ENCODE peak calls at places on chromosomes 7 and 10, in nine cellular contexts. X, Q, G, J, M, A, V, S and I are unnamed samples. For H3K4me1, the result is how much of the 10 kb centered on the place peaks cover.

GRCh38 chr7:76318488-76319353 is 16.2 kb downstream of the HSPB1 start:
- DNase-seq in X (peak), Q (peak), V (peak), S (peak), J (peak), G (peak), M (no peak), A (peak), I (peak)

GRCh38 chr10:58638406-58638805 is 125.7 kb downstream of the BICC1 start:
- DNase-seq in G (no peak), X (no peak), V (no peak), S (no peak), J (no peak), Q (no peak), M (no peak), A (no peak), I (no peak)

GRCh38 chr7:130673066-130673465 is 4.5 kb upstream of the COPG2 start:
- DNase-seq in G (no peak), J (no peak), M (no peak), A (no peak), S (no peak), X (no peak), V (no peak), Q (no peak), I (no peak)

GRCh38 chr7:68678196-68678595 is 920.1 kb upstream of the AUTS2 start:
- DNase-seq in V (no peak), X (no peak), A (no peak), S (no peak), Q (no peak), G (no peak), J (no peak), M (no peak), I (no peak)

GRCh38 chr10:86364551-86365345 is 1.8 kb downstream of the GRID1 start:
- DNase-seq in G (no peak), S (no peak), X (peak), J (no peak), A (no peak), Q (peak), M (peak), V (peak), I (peak)

GRCh38 chr10:77844177-77844576 is 82.4 kb downstream of the DLG5 start:
- DNase-seq in Q (no peak), X (no peak), G (no peak), J (no peak), A (no peak), S (no peak), M (no peak), V (no peak), I (peak)

GRCh38 chr10:102712089-102712488 is 2.1 kb downstream of the ARL3 start:
- DNase-seq in Q (no peak), V (no peak), J (no peak), S (no peak), M (no peak), G (no peak), A (no peak), X (no peak), I (no peak)

GRCh38 chr10:16527452-16527851 is 5.8 kb upstream of the C1QL3 start:
- DNase-seq in Q (no peak), A (no peak), X (no peak), J (no peak), M (no peak), V (no peak), S (no peak), G (no peak), I (no peak)

GRCh38 chr7:68888971-68889385 is 709.3 kb upstream of the AUTS2 start:
- DNase-seq in S (no peak), J (no peak), M (no peak), G (no peak), X (peak), V (no peak), Q (no peak), A (no peak), I (no peak)

GRCh38 chr7:69847921-69848612 is 249.8 kb downstream of the AUTS2 start:
- DNase-seq in Q (no peak), J (no peak), X (no peak), S (no peak), A (no peak), M (no peak), V (no peak), G (no peak), I (no peak)

GRCh38 chr10:117170244-117170643 is 27.0 kb upstream of the KCNK18 start:
- DNase-seq in A (no peak), G (no peak), J (no peak), X (no peak), M (no peak), S (no peak), Q (no peak), V (peak), I (no peak)

GRCh38 chr10:102231357-102232318 is 5.5 kb downstream of the ELOVL3 start:
- DNase-seq in Q (no peak), G (peak), S (peak), J (peak), V (peak), A (peak), M (no peak), X (peak), I (no peak)

GRCh38 chr10:130137077-130137448 is 872 bp downstream of the GLRX3 start:
- DNase-seq in J (peak), A (no peak), Q (no peak), G (no peak), X (no peak), M (no peak), V (no peak), S (no peak), I (no peak)

GRCh38 chr7:134315679-134316538 is 821 bp downstream of the SLC35B4 start:
- DNase-seq in V (no peak), J (peak), M (no peak), Q (no peak), A (no peak), G (no peak), S (no peak), X (no peak), I (no peak)

GRCh38 chr7:34041716-34042115 is 136.4 kb downstream of the BMPER start:
- DNase-seq in A (no peak), V (no peak), M (no peak), S (no peak), J (no peak), X (no peak), Q (no peak), G (no peak), I (no peak)

GRCh38 chr10:47456794-47457527 is 27.0 kb downstream of the ANXA8 start:
- DNase-seq in X (no peak), Q (no peak), V (no peak), A (no peak), M (no peak), G (peak), J (no peak), S (no peak), I (no peak)

GRCh38 chr7:19621740-19622139 is 87.1 kb downstream of the POLR1F start:
- DNase-seq in Q (no peak), J (peak), G (no peak), X (no peak), M (no peak), A (no peak), S (no peak), V (no peak), I (no peak)

GRCh38 chr10:67884842-67885680 is 605 bp downstream of the SIRT1 start:
- DNase-seq in X (peak), J (peak), M (peak), S (peak), Q (peak), V (peak), A (peak), G (peak), I (peak)

GRCh38 chr7:95470452-95470851 is 15.3 kb upstream of the ASB4 start:
- DNase-seq in J (peak), G (no peak), A (no peak), V (no peak), X (no peak), M (no peak), S (no peak), Q (no peak), I (no peak)

GRCh38 chr10:43395571-43396060 is 13.4 kb downstream of the HNRNPF start:
- DNase-seq in Q (no peak), A (no peak), X (peak), S (no peak), V (no peak), G (no peak), J (no peak), M (no peak), I (peak)

GRCh38 chr10:80272793-80273522 is 16.5 kb downstream of the MAT1A start:
- DNase-seq in J (no peak), G (no peak), S (peak), A (no peak), M (no peak), V (peak), Q (no peak), X (no peak), I (no peak)

GRCh38 chr7:15245801-15246200 is 316.0 kb downstream of the AGMO start:
- DNase-seq in X (no peak), J (no peak), M (no peak), S (no peak), Q (no peak), A (no peak), G (no peak), V (no peak), I (no peak)

GRCh38 chr7:7870590-7870989 is 98.0 kb upstream of the GLCCI1 start:
- DNase-seq in M (no peak), A (no peak), V (no peak), X (no peak), S (no peak), J (no peak), G (no peak), Q (no peak), I (no peak)

GRCh38 chr7:137634356-137634755 is 212.4 kb downstream of the DGKI start:
- DNase-seq in G (no peak), Q (no peak), X (no peak), M (no peak), A (no peak), J (peak), V (no peak), S (no peak), I (no peak)

GRCh38 chr7:33076737-33077136 is 14.2 kb upstream of the NT5C3A start:
- DNase-seq in V (no peak), G (no peak), M (no peak), Q (no peak), X (no peak), A (no peak), J (peak), S (no peak), I (no peak)

GRCh38 chr10:75542902-75543301 is 111.5 kb downstream of the LRMDA start:
- DNase-seq in X (peak), M (no peak), G (no peak), A (no peak), V (peak), J (no peak), Q (peak), S (no peak), I (peak)

GRCh38 chr7:82562716-82563404 is 119.3 kb upstream of the CACNA2D1 start:
- DNase-seq in Q (no peak), S (no peak), G (no peak), M (no peak), J (no peak), V (no peak), X (no peak), A (no peak), I (no peak)

GRCh38 chr7:11155883-11156282 is 182.2 kb downstream of the PHF14 start:
- DNase-seq in Q (no peak), A (no peak), G (no peak), J (no peak), V (no peak), S (no peak), X (no peak), M (no peak), I (no peak)

GRCh38 chr7:132090444-132090843 is 485.8 kb downstream of the PLXNA4 start:
- DNase-seq in M (no peak), S (no peak), G (no peak), X (no peak), V (no peak), Q (no peak), J (no peak), A (no peak), I (no peak)

DNA sequence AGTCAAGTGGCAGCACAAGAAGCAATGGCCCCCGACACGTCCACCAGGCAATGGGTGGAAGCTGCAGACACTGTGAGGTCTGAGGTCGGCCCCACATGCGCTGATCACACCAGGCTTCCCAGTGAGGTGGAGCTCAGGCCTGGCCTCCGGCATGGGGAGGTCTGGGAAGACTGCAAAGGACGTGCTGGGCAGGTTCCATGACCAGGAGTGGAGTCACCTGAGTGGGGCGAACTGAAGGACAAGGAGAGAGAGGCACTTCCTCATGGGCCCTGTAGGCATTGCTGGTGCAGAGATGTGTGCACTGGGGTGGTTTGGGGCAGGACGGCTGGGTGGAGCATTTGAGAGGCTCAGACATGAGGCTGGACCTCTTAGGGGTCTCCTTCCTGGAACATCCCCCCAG is 35.1 kb downstream of the C10orf120 start:
- DNase-seq in J (no peak), X (no peak), Q (no peak), M (no peak), A (no peak), S (no peak), V (no peak), G (no peak), I (no peak)
- H3K4me3 ChIP-seq in J (no peak), X (no peak), Q (no peak), M (no peak), A (no peak), S (no peak), V (no peak), G (no peak), I (no peak)

GRCh38 chr10:73911553-73912004 is 647 bp downstream of the PLAU start:
- DNase-seq in X (no peak), J (peak), Q (no peak), A (no peak), G (no peak), M (no peak), V (no peak), S (no peak), I (no peak)
- TF ChIP-seq CTCF in X (no peak), J (no peak), Q (no peak), A (no peak), G (no peak), M (no peak), V (peak), S (no peak), I (no peak)

GRCh38 chr7:123140561-123140960 is 59.2 kb downstream of the SLC13A1 start:
- DNase-seq in Q (no peak), A (no peak), S (no peak), V (no peak), J (no peak), X (no peak), G (no peak), M (no peak), I (no peak)

GRCh38 chr7:123148813-123149212 is 51.0 kb downstream of the SLC13A1 start:
- DNase-seq in G (no peak), Q (no peak), V (no peak), A (no peak), S (no peak), X (no peak), J (peak), M (no peak), I (no peak)

GRCh38 chr7:123143206-123143605 is 56.6 kb downstream of the SLC13A1 start:
- DNase-seq in M (no peak), A (no peak), J (no peak), X (no peak), V (no peak), G (no peak), S (no peak), Q (no peak), I (no peak)
- H3K4me1 ChIP-seq in M (under half), A (under half), J (under half), X (under half), V (under half), G (under half), S (under half), Q (under half), I (under half)

DNA sequence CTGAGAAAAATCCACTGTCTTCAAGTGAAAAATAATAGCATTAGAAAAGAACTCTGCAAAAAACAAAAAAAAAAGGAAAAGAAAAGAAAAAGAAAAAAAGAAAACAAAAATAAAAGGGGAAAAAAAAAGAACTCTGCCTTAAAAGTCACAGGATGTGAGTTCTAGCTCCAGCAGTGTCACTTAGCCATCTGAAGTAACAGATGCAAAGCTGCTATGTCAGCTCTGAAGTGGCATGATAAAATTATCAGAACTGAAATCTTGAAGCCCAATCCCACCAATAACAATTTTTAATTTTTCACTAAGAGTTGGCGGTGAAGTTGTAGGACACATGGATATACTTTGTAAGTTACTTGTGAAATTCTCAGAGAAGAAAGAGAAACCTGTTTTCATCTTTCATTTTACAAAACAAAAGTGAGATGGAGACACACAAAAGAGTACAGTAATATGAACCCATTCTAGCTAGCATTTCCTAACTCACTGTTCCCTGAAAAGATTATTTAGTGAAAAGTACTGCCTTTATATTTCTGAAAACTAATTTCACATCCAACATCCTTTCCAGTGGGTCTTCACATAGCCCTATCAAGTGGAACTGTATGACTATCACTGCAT is 103.5 kb downstream of the ELAPOR2 start:
- DNase-seq in M (no peak), J (no peak), G (no peak), X (no peak), Q (no peak), S (no peak), V (no peak), A (no peak), I (no peak)
- H3K4me3 ChIP-seq in M (no peak), J (no peak), G (no peak), X (no peak), Q (no peak), S (no peak), V (no peak), A (no peak), I (no peak)

DNA sequence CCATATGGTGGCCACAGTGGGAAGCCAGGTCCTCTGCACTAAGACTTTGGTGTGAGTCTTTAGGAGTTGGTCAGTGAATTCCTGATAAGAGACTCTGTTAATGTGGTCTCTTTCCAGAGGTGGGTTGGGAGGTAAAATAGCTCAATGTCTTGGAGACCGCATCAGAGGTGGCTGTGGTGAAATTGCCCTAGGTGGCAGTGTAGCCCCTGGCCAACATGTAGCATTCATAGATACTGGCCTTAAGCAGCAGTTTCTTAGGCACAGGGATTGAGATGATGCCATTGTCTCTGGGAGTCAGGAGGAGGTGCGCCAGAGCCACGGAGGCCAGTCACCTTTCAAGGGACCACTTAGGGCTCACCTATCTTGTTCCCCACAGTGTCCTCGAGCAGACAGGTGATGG is 202.8 kb downstream of the CREB5 start:
- DNase-seq in J (peak), G (no peak), X (no peak), Q (no peak), S (no peak), A (no peak), V (peak), M (no peak), I (no peak)
- TF ChIP-seq CTCF in J (peak), G (peak), X (peak), Q (no peak), S (no peak), A (peak), V (peak), M (peak), I (no peak)

GRCh38 chr7:18513343-18513742 is 17.8 kb downstream of the HDAC9 start:
- DNase-seq in X (no peak), V (peak), S (no peak), G (no peak), A (no peak), J (no peak), Q (no peak), M (no peak), I (no peak)
- H3K4me1 ChIP-seq in X (under half), V (under half), S (under half), G (under half), A (under half), J (under half), Q (under half), M (under half), I (under half)

GRCh38 chr10:126562209-126562680 is 108.2 kb downstream of the C10orf90 start:
- DNase-seq in X (no peak), A (no peak), V (peak), G (no peak), Q (no peak), S (no peak), J (no peak), M (no peak), I (no peak)

GRCh38 chr10:126563361-126563760 is 107.1 kb downstream of the C10orf90 start:
- DNase-seq in A (no peak), Q (no peak), J (no peak), V (peak), G (no peak), S (no peak), X (no peak), M (no peak), I (no peak)

GRCh38 chr10:126558881-126559280 is 111.6 kb downstream of the C10orf90 start:
- DNase-seq in Q (no peak), X (no peak), A (no peak), V (no peak), M (no peak), S (no peak), G (no peak), J (no peak), I (no peak)

GRCh38 chr10:126564297-126564888 is 106.1 kb downstream of the C10orf90 start:
- DNase-seq in G (no peak), V (peak), S (no peak), A (no peak), J (no peak), M (no peak), Q (no peak), X (no peak), I (no peak)

GRCh38 chr10:126561499-126562208 is 108.8 kb downstream of the C10orf90 start:
- DNase-seq in Q (no peak), X (no peak), M (no peak), G (no peak), V (peak), S (no peak), A (no peak), J (no peak), I (no peak)
- H3K4me3 ChIP-seq in Q (no peak), X (no peak), M (no peak), G (no peak), V (peak), S (peak), A (no peak), J (no peak), I (no peak)